ENCODE peak calls at places on chromosome 20, in seven cellular contexts. C is dorsolateral prefrontal cortex, L is hippocampal formation, R is HFFc6, Y is GM12865, S is LNCaP clone FGC, Z is WTC11. K is an unnamed sample.

GRCh38 chr20:35950093-35950492 is 4.2 kb downstream of the SCAND1 start:
- DNase-seq in C (no peak), L (no peak), R (no peak), Z (no peak), S (no peak), Y (no peak), K (no peak)

GRCh38 chr20:3222635-3223600 is 13.6 kb downstream of the ITPA start:
- DNase-seq in C (no peak), Y (peak), R (no peak), L (no peak), S (peak), Z (no peak), K (peak)

GRCh38 chr20:38195041-38195504 is 30.0 kb upstream of the TGM2 start:
- DNase-seq in C (no peak), L (no peak), Y (no peak), R (no peak), S (no peak), Z (no peak), K (no peak)

GRCh38 chr20:9789136-9789535 is 49.7 kb downstream of the PAK5 start:
- DNase-seq in C (no peak), R (no peak), Y (no peak), Z (no peak), L (no peak), S (no peak), K (no peak)

GRCh38 chr20:1187605-1188171 is 2.9 kb upstream of the TMEM74B start:
- DNase-seq in Z (no peak), R (no peak), C (no peak), L (no peak), Y (no peak), S (no peak), K (no peak)

GRCh38 chr20:25249198-25249931 is 1.5 kb downstream of the PYGB start:
- DNase-seq in Z (no peak), L (peak), R (no peak), C (no peak), S (no peak), Y (no peak), K (peak)

GRCh38 chr20:58818585-58819285 is 32.0 kb downstream of the GNAS-AS1 start:
- DNase-seq in Y (peak), S (no peak), L (no peak), Z (no peak), C (peak), R (peak), K (no peak)

GRCh38 chr20:62931464-62931863 is 5.2 kb upstream of the DIDO1 start:
- DNase-seq in S (no peak), Y (no peak), R (no peak), L (no peak), C (no peak), Z (no peak), K (no peak)

GRCh38 chr20:61731363-61732181 is 334.1 kb downstream of the TAF4 start:
- DNase-seq in Z (no peak), S (no peak), C (no peak), L (no peak), Y (no peak), R (peak), K (no peak)

GRCh38 chr20:24211972-24212371 is 223.4 kb upstream of the GGTLC1 start:
- DNase-seq in C (no peak), L (no peak), S (no peak), R (no peak), Z (no peak), Y (no peak), K (no peak)

GRCh38 chr20:34755367-34755766 is 51.2 kb downstream of the TP53INP2 start:
- DNase-seq in R (no peak), C (no peak), Y (peak), S (no peak), L (no peak), Z (no peak), K (no peak)

GRCh38 chr20:51531141-51531710 is 11.3 kb downstream of the NFATC2 start:
- DNase-seq in R (no peak), L (no peak), Y (peak), C (no peak), Z (no peak), S (no peak), K (no peak)

GRCh38 chr20:23995905-23996666 is 7.5 kb upstream of the GGTLC1 start:
- DNase-seq in S (peak), R (no peak), L (no peak), Y (peak), C (peak), Z (no peak), K (peak)

GRCh38 chr20:53942121-53942816 is 128.1 kb downstream of the BCAS1 start:
- DNase-seq in R (no peak), L (no peak), C (no peak), S (no peak), Z (peak), Y (peak), K (peak)

GRCh38 chr20:36491901-36492617 is 49.3 kb upstream of the MYL9 start:
- DNase-seq in Y (peak), Z (no peak), C (no peak), R (no peak), S (no peak), L (no peak), K (no peak)

GRCh38 chr20:57030611-57031600 is 235.5 kb downstream of the BMP7 start:
- DNase-seq in L (no peak), S (no peak), Y (no peak), C (no peak), R (peak), Z (no peak), K (peak)

GRCh38 chr20:59623133-59623532 is 18.8 kb downstream of the PHACTR3 start:
- DNase-seq in L (no peak), S (no peak), Y (no peak), Z (no peak), R (no peak), C (no peak), K (no peak)

GRCh38 chr20:8220716-8221115 is 88.7 kb downstream of the PLCB1 start:
- DNase-seq in S (peak), C (no peak), Z (no peak), L (no peak), R (no peak), Y (no peak), K (no peak)

GRCh38 chr20:33843854-33844253 is 32.7 kb downstream of the CHMP4B start:
- DNase-seq in C (no peak), Z (no peak), R (no peak), L (no peak), S (peak), Y (peak), K (no peak)

GRCh38 chr20:53547664-53548239 is 45.9 kb downstream of the ZNF217 start:
- DNase-seq in R (peak), Y (peak), C (peak), S (peak), Z (peak), L (peak), K (peak)

GRCh38 chr20:3224681-3225421 is 14.1 kb downstream of the SLC4A11 start:
- DNase-seq in C (no peak), L (no peak), R (no peak), Y (no peak), S (no peak), Z (no peak), K (no peak)

GRCh38 chr20:62364911-62365736 is 2.0 kb downstream of the LAMA5 start:
- DNase-seq in C (no peak), Z (no peak), S (no peak), L (no peak), Y (no peak), R (no peak), K (peak)

GRCh38 chr20:44704551-44704971 is 10.6 kb upstream of the CCN5 start:
- DNase-seq in Z (no peak), C (no peak), R (peak), S (no peak), L (no peak), Y (no peak), K (no peak)

GRCh38 chr20:25037288-25038102 is 20.4 kb downstream of the ACSS1 start:
- DNase-seq in R (no peak), C (no peak), L (no peak), S (no peak), Y (no peak), Z (no peak), K (no peak)

GRCh38 chr20:63828124-63828523 is 2.9 kb downstream of the ZBTB46 start:
- DNase-seq in Z (no peak), L (no peak), S (no peak), R (no peak), C (no peak), Y (no peak), K (no peak)

GRCh38 chr20:47821481-47822100 is 36.3 kb upstream of the SULF2 start:
- DNase-seq in L (no peak), C (no peak), Z (no peak), S (no peak), Y (no peak), R (no peak), K (peak)

GRCh38 chr20:50153500-50154377 is at the start of gene PEDS1:
- DNase-seq in C (peak), Z (peak), Y (peak), S (peak), R (peak), L (peak), K (peak)

K was measured in thyroid gland.